ENCODE peak calls at places on chromosomes 4 and X, in six cellular contexts. Z is fibroblast of lung, E is astrocyte, W is MM.1S, P is IMR-90, Q is A549. U is an unnamed sample. For H3K9me3, the result is how much of the 10 kb centered on the place peaks cover.

GRCh38 chrX:19283597-19284339 is 60.0 kb upstream of the PDHA1 start:
- DNase-seq in Z (no peak), E (no peak), W (no peak), P (no peak), Q (no peak), U (no peak)

GRCh38 chrX:39642071-39642470 is 455.7 kb downstream of the BCOR start:
- DNase-seq in Z (peak), E (no peak), W (no peak), P (no peak), Q (no peak), U (no peak)

GRCh38 chrX:20500171-20500865 is 233.6 kb upstream of the RPS6KA3 start:
- DNase-seq in Z (no peak), E (no peak), W (peak), P (no peak), Q (no peak), U (no peak)

GRCh38 chrX:15177316-15177715 is 92.6 kb downstream of the ASB9 start:
- DNase-seq in Z (no peak), E (no peak), W (no peak), P (no peak), Q (no peak), U (no peak)

GRCh38 chrX:50877310-50877709 is 33.2 kb upstream of the BMP15 start:
- DNase-seq in Z (no peak), E (peak), W (no peak), P (no peak), Q (no peak), U (no peak)

GRCh38 chrX:17007134-17007768 is 60.8 kb downstream of the REPS2 start:
- DNase-seq in Z (peak), E (no peak), W (no peak), P (no peak), Q (peak), U (no peak)

GRCh38 chr4:76726141-76726540 is 171.8 kb downstream of the SOWAHB start:
- DNase-seq in Z (no peak), E (no peak), W (no peak), P (peak), Q (no peak), U (no peak)

GRCh38 chrX:118199997-118200396 is 83.4 kb upstream of the KLHL13 start:
- DNase-seq in Z (no peak), E (no peak), W (no peak), P (no peak), Q (no peak), U (no peak)

GRCh38 chr4:17781072-17781830 is at the start of gene FAM184B:
- DNase-seq in Z (no peak), E (peak), W (no peak), P (no peak), Q (no peak), U (no peak)

GRCh38 chrX:41556958-41557357 is 109.8 kb downstream of the NYX start:
- DNase-seq in Z (no peak), E (peak), W (peak), P (no peak), Q (no peak), U (no peak)

GRCh38 chr4:139913995-139914394 is 240.0 kb downstream of the MAML3 start:
- DNase-seq in Z (peak), E (peak), W (no peak), P (peak), Q (no peak), U (no peak)

GRCh38 chr4:2811830-2812599 is 19.1 kb downstream of the SH3BP2 start:
- DNase-seq in Z (peak), E (peak), W (peak), P (peak), Q (no peak), U (peak)

GRCh38 chr4:166895771-166896170 is 338.5 kb downstream of the SPOCK3 start:
- DNase-seq in Z (no peak), E (no peak), W (no peak), P (no peak), Q (no peak), U (no peak)

GRCh38 chr4:2834001-2834921 is 9.4 kb upstream of the ADD1 start:
- DNase-seq in Z (no peak), E (no peak), W (no peak), P (no peak), Q (no peak), U (no peak)

GRCh38 chr4:2849267-2850140 is 5.9 kb downstream of the ADD1 start:
- DNase-seq in Z (no peak), E (no peak), W (no peak), P (no peak), Q (no peak), U (no peak)

GRCh38 chrX:71541546-71542022 is 8.7 kb downstream of the OGT start:
- DNase-seq in Z (peak), E (peak), W (no peak), P (peak), Q (no peak), U (no peak)

GRCh38 chr4:169540774-169541173 is 71.6 kb downstream of the NEK1 start:
- DNase-seq in Z (peak), E (no peak), W (no peak), P (peak), Q (no peak), U (no peak)

GRCh38 chr4:75779059-75779757 is 54.8 kb downstream of the USO1 start:
- DNase-seq in Z (no peak), E (no peak), W (no peak), P (no peak), Q (no peak), U (no peak)

DNA sequence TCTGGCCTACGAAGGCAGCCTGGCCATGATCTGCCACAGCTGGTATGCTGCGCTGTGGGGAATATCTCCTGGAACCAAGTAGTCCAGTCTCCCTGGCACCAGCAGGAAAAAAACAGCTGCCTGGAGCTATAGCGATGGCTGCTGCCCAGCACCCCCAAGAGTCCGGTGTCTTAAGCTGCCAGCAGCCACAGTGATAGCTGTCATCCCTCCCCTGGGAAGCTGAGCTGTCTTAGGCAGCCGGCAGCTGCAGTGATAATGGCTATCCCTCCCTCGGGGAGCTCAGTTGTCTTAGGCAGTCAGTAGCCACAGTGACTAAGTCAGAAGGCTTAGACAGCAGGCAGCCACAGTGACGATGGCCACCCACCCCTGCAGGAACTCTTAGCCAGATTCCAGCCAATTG is 205.1 kb downstream of the STPG2 start:
- DNase-seq in Z (no peak), E (no peak), W (no peak), P (no peak), Q (no peak), U (no peak)
- H3K9me3 ChIP-seq in Z (under half), E (under half), W (under half), P (under half), Q (under half), U (under half)

GRCh38 chr4:4968161-4968757 is 51.0 kb downstream of the CYTL1 start:
- DNase-seq in Z (no peak), E (no peak), W (no peak), P (no peak), Q (peak), U (no peak)

GRCh38 chr4:4974727-4975126 is 44.5 kb downstream of the CYTL1 start:
- DNase-seq in Z (no peak), E (no peak), W (no peak), P (no peak), Q (no peak), U (no peak)

GRCh38 chr4:4971796-4972195 is 47.5 kb downstream of the CYTL1 start:
- DNase-seq in Z (no peak), E (no peak), W (no peak), P (no peak), Q (no peak), U (no peak)

DNA sequence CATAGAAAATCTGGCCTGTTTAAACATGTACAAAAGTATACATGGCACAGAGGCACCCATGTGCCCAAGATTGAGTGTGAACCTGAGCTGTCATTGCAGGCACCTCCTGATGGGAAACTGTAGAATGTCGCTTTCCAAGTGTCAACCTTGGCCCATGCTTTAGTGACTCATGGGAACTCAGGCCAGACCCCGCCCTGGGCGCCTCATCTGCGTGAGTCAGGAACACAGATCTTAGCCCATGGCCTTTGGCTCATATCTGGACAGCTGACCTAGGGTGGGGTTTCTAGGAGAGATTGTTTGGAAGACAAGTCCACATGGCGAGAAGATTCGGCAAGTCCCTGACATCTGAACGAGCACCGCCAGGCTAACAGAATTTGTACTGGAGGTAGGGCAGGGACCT is 50.0 kb downstream of the CYTL1 start:
- DNase-seq in Z (peak), E (no peak), W (no peak), P (peak), Q (peak), U (no peak)
- H3K4me2 ChIP-seq in Z (no peak), E (no peak), W (no peak), P (no peak), Q (peak), U (no peak)

GRCh38 chr4:149321438-149321837 is 494.2 kb downstream of the IQCM start:
- DNase-seq in Z (no peak), E (no peak), W (no peak), P (no peak), Q (no peak), U (no peak)
- H3K9me3 ChIP-seq in Z (under half), E (under half), W (under half), P (under half), Q (under half), U (half or more)

DNA sequence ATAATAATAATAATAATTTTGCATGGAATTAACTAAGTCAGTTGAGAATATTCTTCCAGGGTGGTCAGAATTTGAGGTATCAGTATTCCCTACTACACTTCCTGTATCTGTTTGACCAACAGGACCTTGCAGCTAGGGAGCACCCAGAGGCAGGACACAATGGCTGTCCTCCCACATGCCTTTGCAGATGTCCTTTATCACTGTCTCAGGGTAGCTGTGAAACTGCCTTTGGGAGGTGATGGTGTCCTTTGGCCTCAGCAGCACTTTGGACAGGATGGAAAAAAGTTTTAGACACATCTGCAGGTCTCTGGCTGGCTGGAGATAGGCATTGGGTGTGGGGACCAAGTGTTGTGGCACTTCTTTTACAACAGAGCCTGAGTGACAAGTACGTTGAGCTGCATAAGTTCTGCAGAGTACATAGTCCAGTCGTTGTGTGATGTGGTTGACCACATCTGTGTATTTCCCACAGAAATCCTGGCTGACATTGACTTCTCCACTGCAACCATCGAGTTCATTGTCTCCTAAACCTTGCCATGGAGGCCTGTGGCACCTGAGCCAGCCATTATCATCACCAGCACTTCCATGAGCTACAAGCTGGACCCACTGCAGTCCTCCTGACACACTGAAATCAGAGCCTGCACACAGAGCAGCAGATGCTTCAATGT is 19.1 kb upstream of the UBA6 start:
- DNase-seq in Z (no peak), E (no peak), W (no peak), P (no peak), Q (no peak), U (no peak)
- H3K4me2 ChIP-seq in Z (no peak), E (no peak), W (no peak), P (no peak), Q (no peak), U (no peak)

U was measured in Karpas-422.